ENCODE peak calls at places on chromosomes 6 and 20, in five cellular contexts. One of them, this sample, is unnamed.

GRCh38 chr20:20624914-20625313 is 87.5 kb downstream of the RALGAPA2 start:
- DNase-seq in IMR-90: no peak
- DNase-seq in fibroblast of the aortic adventitia: no peak
- DNase-seq in AG04450: no peak
- DNase-seq in ovary: no peak
- DNase-seq in this sample: no peak

GRCh38 chr6:165807249-165807951 is 144.4 kb upstream of the PDE10A start:
- DNase-seq in IMR-90: no peak
- DNase-seq in fibroblast of the aortic adventitia: no peak
- DNase-seq in AG04450: no peak
- DNase-seq in ovary: no peak
- DNase-seq in this sample: no peak

GRCh38 chr20:61223121-61223520 is 28.9 kb upstream of the CDH4 start:
- DNase-seq in IMR-90: no peak
- DNase-seq in fibroblast of the aortic adventitia: no peak
- DNase-seq in AG04450: no peak
- DNase-seq in ovary: no peak
- DNase-seq in this sample: no peak

GRCh38 chr6:753486-753885 is 60.5 kb upstream of the EXOC2 start:
- DNase-seq in IMR-90: no peak
- DNase-seq in fibroblast of the aortic adventitia: peak
- DNase-seq in AG04450: no peak
- DNase-seq in ovary: no peak
- DNase-seq in this sample: no peak

GRCh38 chr20:26163890-26164289 is 467.2 kb upstream of the ZNF337 start:
- DNase-seq in IMR-90: peak
- DNase-seq in fibroblast of the aortic adventitia: peak
- DNase-seq in AG04450: peak
- DNase-seq in ovary: no peak
- DNase-seq in this sample: no peak

GRCh38 chr6:26273673-26274595 is 91.1 kb upstream of the BTN3A2 start:
- DNase-seq in IMR-90: peak
- DNase-seq in fibroblast of the aortic adventitia: peak
- DNase-seq in AG04450: no peak
- DNase-seq in ovary: no peak
- DNase-seq in this sample: peak

GRCh38 chr6:139336994-139337393 is 37.5 kb downstream of the CITED2 start:
- DNase-seq in IMR-90: no peak
- DNase-seq in fibroblast of the aortic adventitia: no peak
- DNase-seq in AG04450: no peak
- DNase-seq in ovary: no peak
- DNase-seq in this sample: no peak

GRCh38 chr6:161748535-161749386 is 474.9 kb upstream of the AGPAT4 start:
- DNase-seq in IMR-90: no peak
- DNase-seq in fibroblast of the aortic adventitia: no peak
- DNase-seq in AG04450: no peak
- DNase-seq in ovary: no peak
- DNase-seq in this sample: peak

GRCh38 chr6:12336121-12336971 is 46.2 kb downstream of the EDN1 start:
- DNase-seq in IMR-90: no peak
- DNase-seq in fibroblast of the aortic adventitia: no peak
- DNase-seq in AG04450: no peak
- DNase-seq in ovary: no peak
- DNase-seq in this sample: peak

GRCh38 chr20:50269111-50270033 is 78.7 kb downstream of the CEBPB start:
- DNase-seq in IMR-90: no peak
- DNase-seq in fibroblast of the aortic adventitia: no peak
- DNase-seq in AG04450: no peak
- DNase-seq in ovary: no peak
- DNase-seq in this sample: no peak

GRCh38 chr6:111353914-111354464 is 129.0 kb downstream of the REV3L start:
- DNase-seq in IMR-90: peak
- DNase-seq in fibroblast of the aortic adventitia: peak
- DNase-seq in AG04450: peak
- DNase-seq in ovary: no peak
- DNase-seq in this sample: no peak

GRCh38 chr6:44311767-44312166 is 1.4 kb downstream of the AARS2 start:
- DNase-seq in IMR-90: no peak
- DNase-seq in fibroblast of the aortic adventitia: no peak
- DNase-seq in AG04450: no peak
- DNase-seq in ovary: no peak
- DNase-seq in this sample: no peak

DNA sequence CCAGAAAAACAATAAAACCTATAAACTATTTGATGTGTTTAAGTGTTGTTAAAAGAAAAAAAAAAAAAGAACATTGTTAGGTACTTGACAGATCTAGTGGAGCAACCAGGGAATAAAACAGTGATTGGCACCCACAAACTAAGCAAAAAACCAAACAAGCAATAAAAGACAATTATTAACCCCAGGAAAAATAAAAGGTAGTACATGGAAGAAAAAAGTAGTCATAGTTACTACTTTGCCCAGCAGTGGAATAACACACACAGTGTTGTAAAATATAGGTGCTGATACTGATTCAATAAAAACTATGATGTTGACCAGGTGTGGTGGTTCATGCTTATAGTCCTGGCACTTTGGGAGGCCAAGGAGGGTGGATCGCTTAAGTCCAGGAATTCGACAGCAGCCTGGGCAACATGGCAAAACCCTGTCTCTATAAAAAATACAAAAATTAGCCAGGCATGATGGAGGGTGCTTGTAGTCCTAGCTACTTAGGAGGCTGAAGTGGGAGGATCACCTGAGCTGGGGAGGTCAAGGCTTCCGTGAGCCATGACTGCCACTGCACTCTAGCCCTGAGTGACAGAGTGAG is 43.9 kb downstream of the PIGU start:
- DNase-seq in IMR-90: no peak
- DNase-seq in fibroblast of the aortic adventitia: no peak
- DNase-seq in AG04450: no peak
- DNase-seq in ovary: no peak
- DNase-seq in this sample: no peak
- H3K4me3 ChIP-seq in IMR-90: no peak
- H3K4me3 ChIP-seq in fibroblast of the aortic adventitia: no peak
- H3K4me3 ChIP-seq in AG04450: no peak
- H3K4me3 ChIP-seq in ovary: no peak
- H3K4me3 ChIP-seq in this sample: no peak

DNA sequence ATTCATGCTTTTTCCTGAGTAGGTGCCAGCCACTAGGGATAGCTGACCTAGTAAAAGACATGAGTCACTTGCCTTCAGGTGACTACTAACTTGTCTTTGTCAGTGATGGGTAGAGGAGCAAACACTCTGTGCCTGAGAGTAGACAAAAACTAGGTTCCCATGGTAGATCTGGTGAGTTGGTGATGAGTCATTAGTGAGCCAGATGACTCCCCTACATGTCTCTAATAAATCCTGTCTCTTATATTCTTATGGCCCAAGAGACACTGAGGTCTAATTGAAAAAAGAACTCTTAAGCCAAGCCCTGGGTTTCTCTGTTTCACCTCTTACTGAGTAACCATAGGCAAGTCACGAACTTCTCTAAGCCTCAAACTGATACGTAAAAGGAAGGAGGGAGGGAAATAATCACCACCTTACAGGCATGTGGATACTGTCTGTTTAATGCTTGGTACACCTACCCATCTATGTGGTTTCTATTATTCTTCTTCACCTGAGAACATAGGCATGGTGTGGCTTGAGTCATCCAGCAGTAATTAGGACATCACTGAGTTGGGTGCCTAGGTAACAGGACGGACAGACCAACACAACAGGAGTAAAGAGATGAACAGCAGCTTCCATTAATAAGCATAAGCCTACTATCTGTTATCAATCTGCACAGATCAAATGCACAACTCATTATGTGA is 20.3 kb downstream of the TTPAL start:
- DNase-seq in IMR-90: peak
- DNase-seq in fibroblast of the aortic adventitia: peak
- DNase-seq in AG04450: peak
- DNase-seq in ovary: no peak
- DNase-seq in this sample: peak
- TF ChIP-seq CTCF in IMR-90: no peak
- TF ChIP-seq CTCF in fibroblast of the aortic adventitia: no peak
- TF ChIP-seq CTCF in AG04450: no peak
- TF ChIP-seq CTCF in ovary: no peak
- TF ChIP-seq CTCF in this sample: no peak

GRCh38 chr20:53679597-53680309 is 86.1 kb upstream of the ZNF217 start:
- DNase-seq in IMR-90: no peak
- DNase-seq in fibroblast of the aortic adventitia: no peak
- DNase-seq in AG04450: no peak
- DNase-seq in ovary: no peak
- DNase-seq in this sample: no peak

GRCh38 chr20:53678990-53679596 is 85.5 kb upstream of the ZNF217 start:
- DNase-seq in IMR-90: peak
- DNase-seq in fibroblast of the aortic adventitia: no peak
- DNase-seq in AG04450: no peak
- DNase-seq in ovary: no peak
- DNase-seq in this sample: no peak

GRCh38 chr20:53677447-53678314 is 84.0 kb upstream of the ZNF217 start:
- DNase-seq in IMR-90: peak
- DNase-seq in fibroblast of the aortic adventitia: peak
- DNase-seq in AG04450: no peak
- DNase-seq in ovary: no peak
- DNase-seq in this sample: no peak

GRCh38 chr20:53676987-53677386 is 83.3 kb upstream of the ZNF217 start:
- DNase-seq in IMR-90: no peak
- DNase-seq in fibroblast of the aortic adventitia: no peak
- DNase-seq in AG04450: no peak
- DNase-seq in ovary: no peak
- DNase-seq in this sample: no peak

DNA sequence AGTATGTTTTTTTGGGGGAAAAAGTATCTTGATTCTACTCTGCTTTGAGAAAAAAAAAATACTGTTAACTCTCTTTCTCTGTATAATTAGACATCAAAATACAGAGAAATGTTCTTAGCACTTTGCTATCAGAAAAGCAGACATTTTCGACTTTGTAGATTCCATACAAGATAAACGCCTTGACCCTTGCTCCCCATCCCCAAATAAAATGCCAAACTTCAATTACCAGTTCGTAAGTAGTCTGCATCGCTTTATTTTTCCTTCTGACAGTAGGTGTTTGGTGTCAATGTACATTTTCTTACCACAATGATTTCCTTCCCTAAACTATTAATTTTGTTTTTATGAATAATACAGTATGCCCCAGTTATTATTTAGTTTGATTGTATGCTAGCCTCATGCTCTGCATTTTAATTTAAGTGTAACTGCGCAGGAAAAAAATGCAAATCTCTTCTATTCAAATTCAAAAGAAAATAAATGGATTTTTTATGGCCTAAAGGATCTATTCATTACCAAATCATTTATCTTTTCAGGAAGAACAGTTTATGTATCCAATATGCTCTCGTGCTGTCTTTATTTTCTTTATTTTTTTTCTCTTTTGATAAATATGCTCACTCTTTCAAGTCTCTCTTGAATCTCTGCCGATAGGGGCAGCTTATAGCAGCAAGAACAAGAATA is 84.8 kb upstream of the ZNF217 start:
- DNase-seq in IMR-90: peak
- DNase-seq in fibroblast of the aortic adventitia: no peak
- DNase-seq in AG04450: no peak
- DNase-seq in ovary: no peak
- DNase-seq in this sample: no peak
- H3K4me3 ChIP-seq in IMR-90: no peak
- H3K4me3 ChIP-seq in fibroblast of the aortic adventitia: no peak
- H3K4me3 ChIP-seq in AG04450: no peak
- H3K4me3 ChIP-seq in ovary: no peak
- H3K4me3 ChIP-seq in this sample: no peak

GRCh38 chr6:108531332-108531731 is 29.4 kb upstream of the FOXO3 start:
- DNase-seq in IMR-90: no peak
- DNase-seq in fibroblast of the aortic adventitia: no peak
- DNase-seq in AG04450: no peak
- DNase-seq in ovary: no peak
- DNase-seq in this sample: no peak
- TF ChIP-seq CTCF in IMR-90: no peak
- TF ChIP-seq CTCF in fibroblast of the aortic adventitia: no peak
- TF ChIP-seq CTCF in AG04450: no peak
- TF ChIP-seq CTCF in ovary: no peak
- TF ChIP-seq CTCF in this sample: no peak

GRCh38 chr20:52103469-52103910 is 88.1 kb downstream of the ZFP64 start:
- DNase-seq in IMR-90: peak
- DNase-seq in fibroblast of the aortic adventitia: no peak
- DNase-seq in AG04450: no peak
- DNase-seq in ovary: no peak
- DNase-seq in this sample: no peak
- H3K4me3 ChIP-seq in IMR-90: peak
- H3K4me3 ChIP-seq in fibroblast of the aortic adventitia: peak
- H3K4me3 ChIP-seq in AG04450: peak
- H3K4me3 ChIP-seq in ovary: no peak
- H3K4me3 ChIP-seq in this sample: no peak

GRCh38 chr20:63782051-63782471 is 42.5 kb downstream of the SLC2A4RG start:
- DNase-seq in IMR-90: no peak
- DNase-seq in fibroblast of the aortic adventitia: no peak
- DNase-seq in AG04450: no peak
- DNase-seq in ovary: no peak
- DNase-seq in this sample: peak
- TF ChIP-seq CTCF in IMR-90: no peak
- TF ChIP-seq CTCF in fibroblast of the aortic adventitia: no peak
- TF ChIP-seq CTCF in AG04450: no peak
- TF ChIP-seq CTCF in ovary: no peak
- TF ChIP-seq CTCF in this sample: peak

DNA sequence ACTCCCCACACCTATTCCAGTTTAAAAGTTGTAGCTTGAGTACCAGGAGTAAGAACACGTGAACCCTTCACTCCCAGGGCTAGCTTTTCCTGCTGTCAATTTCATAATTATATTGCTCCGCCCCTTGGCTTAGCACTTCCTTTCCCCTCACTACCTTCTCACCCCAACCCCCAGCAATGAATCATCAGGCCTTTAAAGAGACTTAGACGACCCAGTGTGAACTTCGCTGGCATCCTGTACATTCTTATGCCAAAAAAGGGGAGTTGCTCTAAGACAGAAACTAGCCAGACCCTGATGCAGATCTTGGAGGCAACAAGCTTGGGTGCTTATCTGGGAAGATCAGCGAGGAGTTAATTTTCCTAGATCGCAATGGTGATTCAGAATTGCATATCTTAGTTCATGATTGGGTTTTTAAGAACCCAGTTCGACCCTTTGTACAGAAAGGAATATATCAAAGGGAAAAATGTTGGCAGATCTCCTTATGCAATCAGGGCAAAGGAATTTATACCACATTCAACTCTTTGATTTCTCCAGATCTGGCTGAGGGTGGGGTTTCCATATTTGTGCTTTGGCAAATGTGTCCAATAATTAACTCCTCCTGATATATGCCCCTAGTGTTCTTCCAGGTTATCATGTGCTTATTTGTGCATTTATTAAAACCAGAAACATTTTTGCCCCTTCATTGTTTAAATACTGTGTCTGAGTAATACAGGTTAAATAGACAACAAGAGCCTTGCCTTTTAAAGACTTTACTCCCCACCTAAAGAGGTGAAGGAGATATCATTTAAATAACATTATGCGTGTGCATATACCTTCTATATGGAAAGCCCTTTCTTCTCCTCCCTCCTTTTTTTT is 8.1 kb upstream of the ATXN1 start:
- DNase-seq in IMR-90: peak
- DNase-seq in fibroblast of the aortic adventitia: peak
- DNase-seq in AG04450: no peak
- DNase-seq in ovary: no peak
- DNase-seq in this sample: peak
- H3K4me3 ChIP-seq in IMR-90: no peak
- H3K4me3 ChIP-seq in fibroblast of the aortic adventitia: no peak
- H3K4me3 ChIP-seq in AG04450: no peak
- H3K4me3 ChIP-seq in ovary: no peak
- H3K4me3 ChIP-seq in this sample: no peak